ENCODE peak calls at places on chromosomes 12 and 14, in seven cellular contexts. L is astrocyte of the spinal cord, N is Caco-2, V is HepG2, W is tibial artery, F is WERI-Rb-1, B is colonic mucosa. S is an unnamed sample.

GRCh38 chr14:74563233-74563585 is 48.8 kb downstream of the LTBP2 start:
- DNase-seq in L (peak; percentile 85), N (no peak), V (no peak), W (no peak), F (no peak), B (no peak), S (no peak)

GRCh38 chr12:114904254-114905003 is 220.5 kb upstream of the TBX3 start:
- DNase-seq in L (peak; percentile 53), N (no peak), V (no peak), W (no peak), F (no peak), B (no peak), S (no peak)

GRCh38 chr14:51816031-51816430 is 44.4 kb upstream of the GNG2 start:
- DNase-seq in L (no peak), N (no peak), V (no peak), W (no peak), F (no peak), B (no peak), S (no peak)

GRCh38 chr14:29390046-29390841 is 537.4 kb downstream of the PRKD1 start:
- DNase-seq in L (no peak), N (no peak), V (no peak), W (no peak), F (no peak), B (no peak), S (no peak)

GRCh38 chr14:53247596-53248370 is 94.7 kb upstream of the DDHD1 start:
- DNase-seq in L (no peak), N (no peak), V (no peak), W (no peak), F (no peak), B (no peak), S (no peak)

GRCh38 chr12:48956279-48957140 is 777 bp downstream of the ARF3 start:
- DNase-seq in L (peak; percentile 97), N (peak; percentile 94), V (peak; percentile 68), W (peak; percentile 93), F (peak; percentile 93), B (peak; percentile 90), S (peak; percentile 95)

GRCh38 chr12:96578526-96579125 is 89.2 kb downstream of the CFAP54 start:
- DNase-seq in L (peak; percentile 67), N (no peak), V (peak; percentile 48), W (no peak), F (no peak), B (no peak), S (peak; percentile 37)

GRCh38 chr14:99118046-99118721 is 153.8 kb downstream of the BCL11B start:
- DNase-seq in L (no peak), N (no peak), V (no peak), W (peak; percentile 39), F (no peak), B (peak; percentile 15), S (no peak)

GRCh38 chr14:57533214-57533613 is 39.6 kb upstream of the CCDC198 start:
- DNase-seq in L (peak; percentile 16), N (no peak), V (peak; percentile 12), W (no peak), F (no peak), B (no peak), S (peak; percentile 41)

GRCh38 chr14:100274250-100274649 is 32.0 kb downstream of the SLC25A29 start:
- DNase-seq in L (no peak), N (no peak), V (no peak), W (no peak), F (no peak), B (no peak), S (no peak)

GRCh38 chr14:61491876-61492440 is 170.6 kb downstream of the PRKCH start:
- DNase-seq in L (no peak), N (no peak), V (no peak), W (no peak), F (no peak), B (no peak), S (peak; percentile 89)

GRCh38 chr12:9649532-9649940 is 20.0 kb upstream of the CLEC2D start:
- DNase-seq in L (peak; percentile 8), N (no peak), V (no peak), W (no peak), F (no peak), B (peak; percentile 28), S (no peak)

GRCh38 chr14:61642246-61642982 is 52.9 kb upstream of the HIF1A start:
- DNase-seq in L (no peak), N (no peak), V (no peak), W (no peak), F (no peak), B (peak; percentile 45), S (no peak)

GRCh38 chr12:29569392-29569791 is 71.9 kb upstream of the OVCH1 start:
- DNase-seq in L (no peak), N (no peak), V (no peak), W (no peak), F (no peak), B (no peak), S (no peak)

GRCh38 chr14:50303744-50304471 is 8.1 kb downstream of the L2HGDH start:
- DNase-seq in L (no peak), N (peak; percentile 86), V (peak; percentile 93), W (no peak), F (no peak), B (no peak), S (peak; percentile 40)

GRCh38 chr12:55743131-55743921 is 404 bp downstream of the GDF11 start:
- DNase-seq in L (peak; percentile 67), N (peak; percentile 69), V (no peak), W (peak; percentile 69), F (peak; percentile 69), B (peak; percentile 44), S (peak; percentile 46)
- TF ChIP-seq CTCF in L (peak; percentile 4), N (no peak), V (peak; percentile 23), W (no peak), F (peak; percentile 21), B (no peak), S (peak; percentile 33)

GRCh38 chr12:59736359-59736758 is 140.5 kb downstream of the SLC16A7 start:
- DNase-seq in L (no peak), N (no peak), V (no peak), W (no peak), F (no peak), B (no peak), S (no peak)

GRCh38 chr12:59734371-59734770 is 138.5 kb downstream of the SLC16A7 start:
- DNase-seq in L (no peak), N (no peak), V (no peak), W (no peak), F (no peak), B (no peak), S (no peak)

GRCh38 chr12:59736786-59737185 is 141.0 kb downstream of the SLC16A7 start:
- DNase-seq in L (peak; percentile 73), N (no peak), V (no peak), W (no peak), F (peak; percentile 19), B (no peak), S (no peak)

GRCh38 chr12:59733200-59733599 is 137.4 kb downstream of the SLC16A7 start:
- DNase-seq in L (no peak), N (no peak), V (no peak), W (no peak), F (no peak), B (no peak), S (no peak)

DNA sequence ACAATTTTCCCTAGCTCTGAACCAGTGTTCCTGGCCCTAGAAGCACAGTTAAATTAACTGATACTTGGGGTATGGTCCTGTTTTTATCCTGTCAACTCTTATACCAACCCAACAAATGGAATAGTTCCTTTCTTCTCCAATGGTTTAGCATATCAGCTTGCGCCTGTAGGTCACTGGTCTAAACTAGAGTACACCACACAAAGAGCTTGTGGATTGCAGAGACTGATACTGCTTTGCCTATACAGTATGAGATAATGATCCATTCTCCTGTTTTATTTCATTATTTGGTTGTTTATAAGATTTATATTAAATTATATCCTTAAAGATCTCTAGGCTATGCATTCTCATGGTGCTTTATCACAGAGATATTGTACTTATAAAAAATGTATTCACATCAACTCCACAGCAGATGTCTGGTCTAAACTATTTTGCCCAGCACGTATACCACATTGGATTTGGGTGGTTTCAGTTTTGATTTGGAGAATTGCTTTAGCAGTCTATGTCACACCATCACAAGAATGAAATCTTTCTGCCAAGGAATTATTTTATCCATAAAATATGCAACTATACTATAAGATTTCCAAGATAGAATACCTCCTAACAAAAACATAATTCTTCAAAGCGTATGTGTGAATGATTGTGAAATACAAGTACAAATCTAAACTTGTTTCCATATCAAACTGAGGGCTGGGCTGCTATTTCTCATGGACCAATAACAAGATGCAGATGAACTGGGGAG is 142.1 kb downstream of the SLC16A7 start:
- DNase-seq in L (no peak), N (no peak), V (no peak), W (no peak), F (no peak), B (no peak), S (no peak)
- H3K4me3 ChIP-seq in L (no peak overlapping the region), N (no peak overlapping the region), V (no peak overlapping the region), W (peak overlapping the region; percentile 27), F (no peak overlapping the region), B (no peak overlapping the region), S (no peak overlapping the region)

GRCh38 chr14:67725171-67725570 is 23.5 kb downstream of the RDH12 start:
- DNase-seq in L (no peak), N (no peak), V (no peak), W (no peak), F (no peak), B (no peak), S (no peak)

GRCh38 chr14:67722293-67722692 is 20.6 kb downstream of the RDH12 start:
- DNase-seq in L (peak; percentile 27), N (no peak), V (no peak), W (peak; percentile 73), F (peak; percentile 57), B (no peak), S (peak; percentile 46)

GRCh38 chr14:67728258-67728657 is 26.6 kb downstream of the RDH12 start:
- DNase-seq in L (no peak), N (no peak), V (no peak), W (no peak), F (no peak), B (no peak), S (no peak)

GRCh38 chr14:67729072-67729561 is 27.4 kb downstream of the RDH12 start:
- DNase-seq in L (no peak), N (no peak), V (peak; percentile 28), W (no peak), F (no peak), B (peak; percentile 75), S (no peak)

GRCh38 chr14:67727361-67727760 is 25.7 kb downstream of the RDH12 start:
- DNase-seq in L (no peak), N (no peak), V (no peak), W (no peak), F (no peak), B (no peak), S (no peak)
- TF ChIP-seq CTCF in L (no peak), N (no peak), V (no peak), W (no peak), F (no peak), B (no peak), S (no peak)

GRCh38 chr12:26126340-26127284 is 1.8 kb upstream of the BHLHE41 start:
- DNase-seq in L (peak; percentile 83), N (peak; percentile 86), V (peak; percentile 28), W (peak; percentile 95), F (peak; percentile 76), B (peak; percentile 88), S (no peak)

GRCh38 chr12:26128180-26128579 is 3.3 kb upstream of the BHLHE41 start:
- DNase-seq in L (no peak), N (no peak), V (no peak), W (no peak), F (no peak), B (no peak), S (no peak)

GRCh38 chr12:26125451-26126339 is 858 bp upstream of the BHLHE41 start:
- DNase-seq in L (peak; percentile 75), N (peak; percentile 84), V (peak; percentile 36), W (peak; percentile 93), F (peak; percentile 73), B (peak; percentile 81), S (no peak)

GRCh38 chr12:26124491-26125450 is at the start of gene BHLHE41:
- DNase-seq in L (peak; percentile 59), N (peak; percentile 77), V (no peak), W (peak; percentile 96), F (peak; percentile 37), B (peak; percentile 79), S (no peak)

GRCh38 chr12:26127404-26127803 is 2.6 kb upstream of the BHLHE41 start:
- DNase-seq in L (no peak), N (no peak), V (no peak), W (no peak), F (no peak), B (no peak), S (no peak)
- H3K4me3 ChIP-seq in L (no peak overlapping the region), N (no peak overlapping the region), V (no peak overlapping the region), W (no peak overlapping the region), F (no peak overlapping the region), B (no peak overlapping the region), S (no peak overlapping the region)

S was measured in LNCaP clone FGC.